ENCODE peak calls at places on chromosomes 11 and 22, in four cellular contexts. One of them, this sample, is unnamed.

GRCh38 chr11:63553759-63554158 is 9.4 kb downstream of the PLAAT2 start:
- DNase-seq in HepG2: no peak
- DNase-seq in K562: no peak
- DNase-seq in H1: no peak
- DNase-seq in this sample: no peak

GRCh38 chr22:49790912-49791311 is 36.8 kb downstream of the BRD1 start:
- DNase-seq in K562: no peak
- DNase-seq in HepG2: no peak
- DNase-seq in H1: no peak
- DNase-seq in this sample: no peak

GRCh38 chr22:23125512-23126103 is 16.2 kb downstream of the RSPH14 start:
- DNase-seq in K562: peak; percentile 56
- DNase-seq in H1: no peak
- DNase-seq in HepG2: no peak
- DNase-seq in this sample: no peak

GRCh38 chr11:26331911-26332571 is at the start of gene ANO3:
- DNase-seq in K562: peak; percentile 47
- DNase-seq in H1: peak; percentile 97
- DNase-seq in HepG2: peak; percentile 67
- DNase-seq in this sample: peak; percentile 65

GRCh38 chr11:47213985-47214564 is 699 bp upstream of the DDB2 start:
- DNase-seq in K562: no peak
- DNase-seq in HepG2: peak; percentile 86
- DNase-seq in H1: peak; percentile 88
- DNase-seq in this sample: peak; percentile 77

GRCh38 chr11:134275534-134276395 is at the start of gene GLB1L3:
- DNase-seq in H1: peak; percentile 85
- DNase-seq in K562: peak; percentile 50
- DNase-seq in HepG2: no peak
- DNase-seq in this sample: no peak

GRCh38 chr11:12076840-12077534 is 33.4 kb upstream of the MICAL2 start:
- DNase-seq in HepG2: no peak
- DNase-seq in H1: no peak
- DNase-seq in K562: no peak
- DNase-seq in this sample: no peak

GRCh38 chr11:119340335-119341221 is at the start of gene C1QTNF5:
- DNase-seq in HepG2: no peak
- DNase-seq in K562: peak; percentile 35
- DNase-seq in H1: peak; percentile 70
- DNase-seq in this sample: peak; percentile 95

GRCh38 chr11:19873730-19874129 is 161.1 kb downstream of the NAV2 start:
- DNase-seq in HepG2: no peak
- DNase-seq in K562: no peak
- DNase-seq in H1: no peak
- DNase-seq in this sample: no peak

GRCh38 chr11:93939084-93939780 is 81.9 kb upstream of the HEPHL1 start:
- DNase-seq in H1: no peak
- DNase-seq in K562: no peak
- DNase-seq in HepG2: no peak
- DNase-seq in this sample: no peak

GRCh38 chr11:61897387-61898246 is 6.3 kb upstream of the FADS3 start:
- DNase-seq in K562: peak; percentile 79
- DNase-seq in HepG2: peak; percentile 51
- DNase-seq in H1: peak; percentile 98
- DNase-seq in this sample: peak; percentile 53

GRCh38 chr11:59172345-59173079 is 580 bp downstream of the DTX4 start:
- DNase-seq in H1: peak; percentile 72
- DNase-seq in K562: peak; percentile 37
- DNase-seq in HepG2: peak; percentile 10
- DNase-seq in this sample: no peak

GRCh38 chr11:20003357-20003756 is 156.9 kb downstream of the DBX1 start:
- DNase-seq in K562: no peak
- DNase-seq in HepG2: no peak
- DNase-seq in H1: no peak
- DNase-seq in this sample: no peak

GRCh38 chr11:100687032-100687629 is at the start of gene ARHGAP42:
- DNase-seq in H1: peak; percentile 86
- DNase-seq in HepG2: peak; percentile 16
- DNase-seq in K562: peak; percentile 44
- DNase-seq in this sample: peak; percentile 61

GRCh38 chr22:24471570-24471969 is 23.6 kb upstream of the UPB1 start:
- DNase-seq in K562: no peak
- DNase-seq in HepG2: no peak
- DNase-seq in H1: peak; percentile 17
- DNase-seq in this sample: peak; percentile 89

GRCh38 chr22:17106785-17107546 is 14.2 kb downstream of the TMEM121B start:
- DNase-seq in H1: no peak
- DNase-seq in K562: no peak
- DNase-seq in HepG2: no peak
- DNase-seq in this sample: no peak

GRCh38 chr11:70186420-70186819 is 16.7 kb upstream of the FADD start:
- DNase-seq in K562: no peak
- DNase-seq in HepG2: no peak
- DNase-seq in H1: no peak
- DNase-seq in this sample: no peak

GRCh38 chr11:13091373-13091772 is 82.3 kb downstream of the RASSF10 start:
- DNase-seq in H1: no peak
- DNase-seq in K562: no peak
- DNase-seq in HepG2: no peak
- DNase-seq in this sample: no peak

GRCh38 chr11:65894034-65894591 is 3.6 kb downstream of the CCDC85B start:
- DNase-seq in K562: no peak
- DNase-seq in HepG2: no peak
- DNase-seq in H1: no peak
- DNase-seq in this sample: peak; percentile 52

GRCh38 chr11:21554284-21554683 is 638.6 kb upstream of the ANO5 start:
- DNase-seq in HepG2: no peak
- DNase-seq in K562: no peak
- DNase-seq in H1: no peak
- DNase-seq in this sample: no peak

GRCh38 chr11:58926695-58927094 is 12.6 kb upstream of the GLYATL1 start:
- DNase-seq in K562: no peak
- DNase-seq in H1: no peak
- DNase-seq in HepG2: no peak
- DNase-seq in this sample: no peak

DNA sequence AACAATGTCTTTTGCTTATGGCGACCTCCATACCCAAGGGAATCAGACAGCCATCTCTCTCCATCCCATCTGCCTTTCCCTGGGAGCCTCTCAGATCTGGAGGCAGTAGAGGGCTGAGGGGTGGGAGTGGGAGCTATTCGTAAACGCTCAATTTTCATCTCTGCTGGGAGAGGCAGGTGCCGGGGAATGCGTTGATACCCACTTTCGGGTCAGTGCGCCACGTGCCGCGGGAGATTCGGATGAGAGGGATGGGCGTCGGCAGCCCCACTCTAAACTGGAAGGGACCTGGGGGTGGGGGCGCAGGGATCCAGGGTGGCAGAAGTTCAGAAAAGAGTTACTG is 1.4 kb downstream of the ADAMTS8 start:
- DNase-seq in K562: no peak
- DNase-seq in H1: no peak
- DNase-seq in HepG2: no peak
- DNase-seq in this sample: no peak
- H3K27me3 ChIP-seq in K562: peaks cover 72% of the 10 kb centered on the region
- H3K27me3 ChIP-seq in H1: peaks cover 2% of the 10 kb centered on the region
- H3K27me3 ChIP-seq in HepG2: peaks cover 8% of the 10 kb centered on the region
- H3K27me3 ChIP-seq in this sample: peaks cover 48% of the 10 kb centered on the region

DNA sequence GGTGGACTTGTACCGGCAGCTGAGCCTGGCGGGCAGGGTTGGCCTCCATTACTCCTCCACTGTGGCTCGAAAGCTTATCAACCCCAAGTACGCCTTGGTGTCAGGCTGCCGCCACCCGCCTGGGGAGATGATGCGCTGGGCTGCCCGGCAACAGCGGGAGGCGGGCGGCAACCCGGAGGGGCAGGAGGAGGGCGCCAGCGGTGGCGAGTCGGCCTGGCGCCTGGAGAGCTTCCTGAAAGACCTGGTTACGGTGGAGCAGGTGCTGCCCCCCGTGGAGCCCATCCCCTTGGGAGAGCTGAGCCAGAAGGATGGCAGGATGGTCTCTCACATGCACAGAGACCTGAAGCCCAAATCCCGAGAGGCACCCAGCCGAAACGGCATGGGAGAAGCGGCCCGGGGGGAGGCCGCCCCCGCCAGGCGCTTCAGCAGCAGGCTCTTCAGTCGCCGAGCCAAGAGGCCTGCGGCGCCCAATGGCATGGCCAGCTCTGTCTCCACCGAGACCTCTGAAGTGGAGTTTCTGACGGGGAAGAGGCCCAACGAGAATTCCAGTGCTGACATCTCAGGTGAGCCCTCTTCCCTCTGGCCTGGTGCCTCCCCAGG is 26.7 kb downstream of the FAM83F start:
- DNase-seq in H1: no peak
- DNase-seq in HepG2: no peak
- DNase-seq in K562: no peak
- DNase-seq in this sample: no peak
- H3K4me2 ChIP-seq in H1: no peak overlapping the region
- H3K4me2 ChIP-seq in HepG2: no peak overlapping the region
- H3K4me2 ChIP-seq in K562: no peak overlapping the region
- H3K4me2 ChIP-seq in this sample: no peak overlapping the region

DNA sequence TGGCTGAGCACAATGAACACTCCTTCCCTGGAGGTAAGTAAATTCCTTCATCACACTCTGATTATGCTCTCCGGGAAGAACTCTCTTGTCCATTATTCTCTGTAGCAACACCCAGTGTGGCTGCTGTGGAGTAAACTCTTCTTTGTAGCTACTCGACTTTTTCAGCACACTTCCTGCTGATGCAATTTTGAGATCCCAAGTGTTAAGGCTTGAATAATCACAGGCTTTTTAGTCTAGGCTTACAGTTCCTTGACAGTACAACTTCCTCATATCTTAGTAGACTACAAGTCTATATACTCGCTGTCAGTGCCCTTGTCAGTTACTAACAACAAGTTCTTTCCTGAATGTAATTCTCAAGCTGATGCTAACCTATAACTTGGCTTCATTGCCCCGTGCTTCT is 301.8 kb upstream of the API5 start:
- DNase-seq in K562: no peak
- DNase-seq in HepG2: no peak
- DNase-seq in H1: no peak
- DNase-seq in this sample: no peak
- TF ChIP-seq JUN in K562: no peak
- TF ChIP-seq JUN in HepG2: no peak
- TF ChIP-seq JUN in H1: no peak
- TF ChIP-seq JUN in this sample: no peak

DNA sequence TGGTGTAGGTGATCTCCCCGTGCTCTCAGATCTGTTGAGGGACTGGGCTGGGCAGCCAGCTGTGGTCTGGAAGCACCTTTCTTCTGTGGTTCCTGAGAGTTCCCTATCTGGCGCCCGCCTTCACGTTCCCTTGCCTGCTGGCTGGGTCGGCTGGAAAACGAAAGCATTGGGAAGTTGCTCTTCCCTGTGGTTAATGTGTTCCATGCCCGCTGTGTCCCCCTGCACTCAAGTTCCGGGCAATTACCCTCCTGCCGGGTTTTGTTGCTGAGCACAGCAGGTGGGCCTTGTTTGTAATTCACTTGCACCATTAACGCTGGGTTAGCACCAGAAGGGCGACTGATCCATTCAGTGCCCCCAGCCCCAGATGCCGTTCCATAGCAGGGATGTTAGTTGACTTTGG is 134.1 kb downstream of the GRIK4 start:
- DNase-seq in K562: no peak
- DNase-seq in HepG2: no peak
- DNase-seq in H1: peak; percentile 90
- DNase-seq in this sample: no peak
- H3K27me3 ChIP-seq in K562: peaks cover 48% of the 10 kb centered on the region
- H3K27me3 ChIP-seq in HepG2: no peaks in the 10 kb centered on the region
- H3K27me3 ChIP-seq in H1: peaks cover 52% of the 10 kb centered on the region
- H3K27me3 ChIP-seq in this sample: peaks cover 16% of the 10 kb centered on the region

DNA sequence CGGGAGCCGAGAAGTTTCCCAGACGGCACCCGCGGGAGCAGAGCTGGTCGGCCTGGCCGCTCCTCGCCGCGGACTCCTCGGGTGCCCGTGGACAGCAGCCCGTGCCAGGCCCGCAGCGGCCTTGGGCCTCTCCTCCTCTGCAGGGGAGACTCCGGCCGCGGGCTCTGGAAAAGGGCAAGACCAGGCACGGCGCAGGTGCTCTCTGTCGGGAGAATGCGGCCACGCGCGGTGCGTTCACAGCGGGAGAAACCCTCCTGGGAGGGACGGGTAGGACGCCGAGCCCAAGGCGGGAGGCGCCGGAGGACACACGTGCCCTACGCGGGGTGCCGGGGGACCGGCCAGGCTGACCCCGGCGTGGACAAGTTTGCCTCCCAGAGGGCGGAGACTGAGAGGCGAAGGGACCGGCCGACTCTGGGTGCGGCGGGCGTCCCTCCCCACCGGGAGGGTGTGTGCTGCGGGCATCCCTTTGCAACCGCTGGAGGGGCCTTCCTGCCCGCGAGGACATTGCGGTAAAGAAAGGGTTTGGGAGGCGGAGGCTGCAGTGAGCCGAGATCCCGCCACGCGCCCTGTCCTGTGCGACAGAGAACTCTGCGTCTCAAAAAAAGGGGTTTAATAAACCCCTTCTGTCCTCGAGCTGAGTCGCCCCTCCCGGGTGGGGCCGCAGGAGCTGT is 2.3 kb downstream of the IFITM1 start:
- DNase-seq in HepG2: no peak
- DNase-seq in K562: peak; percentile 43
- DNase-seq in H1: peak; percentile 64
- DNase-seq in this sample: no peak
- H3K4me2 ChIP-seq in HepG2: no peak overlapping the region
- H3K4me2 ChIP-seq in K562: peak overlapping the region; percentile 95
- H3K4me2 ChIP-seq in H1: peak overlapping the region; percentile 75
- H3K4me2 ChIP-seq in this sample: no peak overlapping the region

GRCh38 chr11:820655-821512 is 2.2 kb downstream of the PNPLA2 start:
- DNase-seq in HepG2: peak; percentile 70
- DNase-seq in K562: no peak
- DNase-seq in H1: no peak
- DNase-seq in this sample: peak; percentile 38

GRCh38 chr11:819129-819931 is 616 bp downstream of the PNPLA2 start:
- DNase-seq in H1: peak; percentile 95
- DNase-seq in K562: peak; percentile 85
- DNase-seq in HepG2: peak; percentile 77
- DNase-seq in this sample: peak; percentile 85

GRCh38 chr11:818396-819128 is at the start of gene PNPLA2:
- DNase-seq in H1: peak; percentile 69
- DNase-seq in HepG2: peak; percentile 74
- DNase-seq in K562: no peak
- DNase-seq in this sample: no peak

GRCh38 chr11:821513-822371 is 3.0 kb downstream of the PNPLA2 start:
- DNase-seq in H1: no peak
- DNase-seq in K562: no peak
- DNase-seq in HepG2: no peak
- DNase-seq in this sample: no peak

GRCh38 chr11:819943-820649 is 1.4 kb downstream of the PNPLA2 start:
- DNase-seq in HepG2: peak; percentile 94
- DNase-seq in K562: peak; percentile 77
- DNase-seq in H1: peak; percentile 87
- DNase-seq in this sample: peak; percentile 69
- TF ChIP-seq JUN in HepG2: no peak
- TF ChIP-seq JUN in K562: no peak
- TF ChIP-seq JUN in H1: no peak
- TF ChIP-seq JUN in this sample: no peak

GRCh38 chr22:43988960-43989359 is 33.7 kb downstream of the SAMM50 start:
- DNase-seq in H1: no peak
- DNase-seq in K562: no peak
- DNase-seq in HepG2: no peak
- DNase-seq in this sample: no peak
- H3K27me3 ChIP-seq in H1: no peaks in the 10 kb centered on the region
- H3K27me3 ChIP-seq in K562: no peaks in the 10 kb centered on the region
- H3K27me3 ChIP-seq in HepG2: no peaks in the 10 kb centered on the region
- H3K27me3 ChIP-seq in this sample: no peaks in the 10 kb centered on the region

This sample was measured in endothelial cell of umbilical vein.